ENCODE peak calls at places on chromosomes 1 and 21, in four cellular contexts. Q is HepG2, G is heart left ventricle, F is K562. N is an unnamed sample.

GRCh38 chr1:201955750-201956143 is 444 bp downstream of the TIMM17A start:
- ATAC-seq in Q (no peak), G (no peak), F (peak), N (no peak)

GRCh38 chr1:89610457-89610991 is 22.4 kb upstream of the LRRC8C start:
- ATAC-seq in Q (peak), G (no peak), F (peak), N (no peak)

GRCh38 chr1:243596441-243597183 is 253.4 kb downstream of the AKT3 start:
- ATAC-seq in Q (no peak), G (peak), F (no peak), N (no peak)

GRCh38 chr1:172623748-172624147 is 35.2 kb upstream of the FASLG start:
- ATAC-seq in Q (no peak), G (no peak), F (no peak), N (no peak)

GRCh38 chr1:15279576-15280230 is 32.7 kb downstream of the FHAD1 start:
- ATAC-seq in Q (no peak), G (no peak), F (peak), N (no peak)

GRCh38 chr1:239802275-239802674 is 289.4 kb upstream of the FMN2 start:
- ATAC-seq in Q (no peak), G (no peak), F (no peak), N (no peak)

GRCh38 chr1:185345913-185346717 is 29.1 kb upstream of the IVNS1ABP start:
- ATAC-seq in Q (no peak), G (peak), F (peak), N (no peak)

GRCh38 chr21:35172231-35172630 is 123.1 kb upstream of the RUNX1 start:
- ATAC-seq in Q (no peak), G (no peak), F (no peak), N (no peak)

GRCh38 chr1:95117207-95118018 is at the start of gene TLCD4:
- ATAC-seq in Q (peak), G (peak), F (peak), N (peak)

GRCh38 chr1:15027515-15027948 is 126.0 kb upstream of the TMEM51 start:
- ATAC-seq in Q (peak), G (peak), F (peak), N (peak)

GRCh38 chr21:25936776-25937175 is 202.0 kb downstream of the GABPA start:
- ATAC-seq in Q (no peak), G (no peak), F (no peak), N (no peak)

GRCh38 chr1:43881415-43881814 is 52.2 kb upstream of the ARTN start:
- ATAC-seq in Q (peak), G (peak), F (peak), N (no peak)

GRCh38 chr1:30982937-30983336 is 74.4 kb upstream of the SDC3 start:
- ATAC-seq in Q (no peak), G (peak), F (peak), N (peak)

GRCh38 chr1:152926091-152926490 is 17.7 kb downstream of the IVL start:
- ATAC-seq in Q (peak), G (no peak), F (peak), N (no peak)

GRCh38 chr1:67764674-67765073 is 68.6 kb downstream of the GNG12 start:
- ATAC-seq in Q (peak), G (no peak), F (no peak), N (no peak)

DNA sequence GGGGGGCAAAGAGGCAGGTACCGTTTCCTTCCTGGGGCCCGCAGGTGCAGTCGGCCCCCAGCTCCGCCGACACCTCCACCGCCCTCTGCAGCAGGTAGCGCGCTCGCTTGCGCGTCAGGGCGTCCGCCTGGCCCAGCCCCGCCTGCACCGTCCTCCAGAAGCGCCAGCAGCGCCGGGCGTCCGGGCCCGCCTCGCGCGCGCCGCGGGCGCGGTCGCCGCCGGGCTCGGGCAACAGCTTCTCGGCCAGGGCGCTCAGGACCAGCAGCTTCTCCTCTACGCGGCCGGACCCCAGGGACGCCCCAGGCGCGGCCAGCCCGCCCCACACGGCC is 863 bp downstream of the TARBP1 start:
- ATAC-seq in Q (peak), G (peak), F (peak), N (peak)
- TF ChIP-seq POLR2A in Q (peak), G (peak), F (no peak), N (peak)

GRCh38 chr1:226598455-226598849 is 49.9 kb downstream of the STUM start:
- ATAC-seq in Q (no peak), G (no peak), F (no peak), N (no peak)
- H3K4me3 ChIP-seq in Q (no peak), G (no peak), F (no peak), N (no peak)

GRCh38 chr1:151457911-151458882 is 1.1 kb downstream of the POGZ start:
- ATAC-seq in Q (peak), G (peak), F (peak), N (peak)
- TF ChIP-seq POLR2A in Q (peak), G (no peak), F (peak), N (peak)

GRCh38 chr1:62415687-62416086 is 21.2 kb upstream of the USP1 start:
- ATAC-seq in Q (no peak), G (no peak), F (no peak), N (no peak)
- H3K4me3 ChIP-seq in Q (no peak), G (no peak), F (no peak), N (no peak)

DNA sequence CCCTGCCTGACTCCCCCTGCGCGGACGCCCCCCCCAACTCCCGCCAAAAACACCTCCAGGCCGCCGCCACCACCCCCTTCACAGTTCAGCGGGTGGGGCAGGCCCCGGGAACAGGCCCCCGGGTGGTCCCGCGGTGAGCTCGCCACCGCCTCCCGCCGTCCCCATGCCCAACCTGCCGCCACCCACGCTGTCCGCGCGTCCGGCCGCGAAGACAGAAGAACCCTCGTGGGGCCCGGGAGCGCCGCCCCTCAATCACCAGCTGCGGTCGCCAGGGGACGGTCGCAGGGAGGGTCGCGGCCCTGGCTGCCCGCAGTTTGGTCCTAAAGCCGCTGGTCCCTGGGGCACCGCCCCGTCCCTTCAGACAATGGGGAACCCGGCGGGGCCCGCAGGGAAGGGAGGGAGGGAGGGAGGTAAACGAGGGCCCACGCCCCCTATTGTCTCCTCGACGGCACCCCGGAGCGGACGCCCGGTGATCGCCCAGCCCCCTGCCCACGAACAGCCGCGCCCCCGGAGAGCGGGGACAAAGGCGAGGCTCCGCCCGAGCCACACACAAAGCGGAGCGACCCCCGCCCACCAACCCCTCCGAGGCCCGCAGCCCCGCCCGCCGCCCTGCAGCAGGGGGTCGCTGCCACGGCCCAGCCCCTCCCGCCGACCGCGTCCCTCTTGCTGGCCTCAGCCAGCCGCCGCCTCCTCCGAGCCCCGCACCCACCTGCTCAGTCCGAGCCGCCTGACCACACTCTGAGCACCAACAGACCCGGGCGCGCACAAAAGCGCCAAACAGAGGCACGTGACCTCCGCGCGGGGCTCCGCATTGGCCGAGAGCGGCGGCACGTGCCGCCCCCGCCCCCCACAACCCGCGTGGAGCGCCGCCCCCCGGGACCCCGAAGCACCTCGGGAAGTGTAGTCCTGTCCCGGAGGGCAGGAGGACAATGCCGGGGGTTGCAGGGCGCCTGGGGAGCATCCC is at the start of gene STMN1:
- ATAC-seq in Q (peak), G (peak), F (peak), N (peak)
- TF ChIP-seq POLR2A in Q (peak), G (peak), F (peak), N (peak)

GRCh38 chr1:228083871-228084278 is 1.4 kb downstream of the ARF1 start:
- ATAC-seq in Q (no peak), G (no peak), F (peak), N (no peak)

GRCh38 chr1:228084325-228084724 is 1.8 kb downstream of the ARF1 start:
- ATAC-seq in Q (no peak), G (no peak), F (no peak), N (no peak)

GRCh38 chr1:228085287-228085926 is 2.9 kb downstream of the ARF1 start:
- ATAC-seq in Q (peak), G (no peak), F (peak), N (no peak)

GRCh38 chr1:228082975-228083870 is 715 bp downstream of the ARF1 start:
- ATAC-seq in Q (peak), G (peak), F (peak), N (peak)

DNA sequence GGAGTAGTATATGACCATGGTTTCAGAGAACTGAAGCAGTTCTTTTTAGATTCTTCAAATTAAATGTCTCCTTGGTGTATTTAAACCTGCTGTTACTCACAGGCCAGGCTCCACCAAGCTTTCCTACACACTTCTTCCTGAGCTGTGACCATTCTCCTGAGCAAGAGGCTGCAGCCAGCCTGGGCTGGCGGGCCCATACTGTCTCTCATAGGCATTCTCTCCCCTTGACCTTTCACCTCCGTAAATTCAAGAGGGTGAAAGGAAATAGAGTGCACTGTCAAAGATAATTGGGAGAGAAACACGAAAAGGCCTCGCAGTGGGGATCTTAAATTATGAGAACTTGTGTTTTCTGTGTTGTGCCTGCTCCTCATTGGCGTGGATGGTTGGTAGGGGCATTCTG is 2.3 kb downstream of the ARF1 start:
- ATAC-seq in Q (no peak), G (no peak), F (no peak), N (no peak)
- H3K4me3 ChIP-seq in Q (peak), G (peak), F (peak), N (peak)

GRCh38 chr1:156750932-156751723 is at the start of gene HDGF:
- ATAC-seq in Q (no peak), G (no peak), F (no peak), N (peak)
- TF ChIP-seq POLR2A in Q (no peak), G (no peak), F (no peak), N (peak)